ENCODE peak calls at places on chromosome 2, in nine cellular contexts. One of them, this sample, is unnamed.

GRCh38 chr2:12107849-12108420 is 361.5 kb downstream of the LPIN1 start:
- DNase-seq in testis: peak; percentile 32
- DNase-seq in upper lobe of left lung: no peak
- DNase-seq in sigmoid colon: no peak
- DNase-seq in OCI-LY7: no peak
- DNase-seq in PC-9: no peak
- DNase-seq in DND-41: no peak
- DNase-seq in neuronal stem cell: no peak
- DNase-seq in CD4-positive, CD25-positive, alpha-beta regulatory T cell: no peak
- DNase-seq in this sample: no peak

GRCh38 chr2:136715146-136715545 is 50.2 kb upstream of the THSD7B start:
- DNase-seq in testis: no peak
- DNase-seq in upper lobe of left lung: no peak
- DNase-seq in sigmoid colon: no peak
- DNase-seq in OCI-LY7: no peak
- DNase-seq in PC-9: no peak
- DNase-seq in DND-41: no peak
- DNase-seq in neuronal stem cell: no peak
- DNase-seq in CD4-positive, CD25-positive, alpha-beta regulatory T cell: no peak
- DNase-seq in this sample: no peak

GRCh38 chr2:117195381-117195780 is 619.1 kb upstream of the DDX18 start:
- DNase-seq in testis: no peak
- DNase-seq in upper lobe of left lung: no peak
- DNase-seq in sigmoid colon: no peak
- DNase-seq in OCI-LY7: no peak
- DNase-seq in PC-9: no peak
- DNase-seq in DND-41: no peak
- DNase-seq in neuronal stem cell: no peak
- DNase-seq in CD4-positive, CD25-positive, alpha-beta regulatory T cell: no peak
- DNase-seq in this sample: no peak

GRCh38 chr2:161170377-161170776 is 10.1 kb downstream of the TANK start:
- DNase-seq in testis: no peak
- DNase-seq in upper lobe of left lung: no peak
- DNase-seq in sigmoid colon: no peak
- DNase-seq in OCI-LY7: no peak
- DNase-seq in PC-9: no peak
- DNase-seq in DND-41: no peak
- DNase-seq in neuronal stem cell: no peak
- DNase-seq in CD4-positive, CD25-positive, alpha-beta regulatory T cell: no peak
- DNase-seq in this sample: no peak

GRCh38 chr2:220226076-220226475 is 598.6 kb downstream of the SLC4A3 start:
- DNase-seq in testis: no peak
- DNase-seq in upper lobe of left lung: no peak
- DNase-seq in sigmoid colon: no peak
- DNase-seq in OCI-LY7: no peak
- DNase-seq in PC-9: no peak
- DNase-seq in DND-41: no peak
- DNase-seq in neuronal stem cell: no peak
- DNase-seq in CD4-positive, CD25-positive, alpha-beta regulatory T cell: no peak
- DNase-seq in this sample: no peak

GRCh38 chr2:241540766-241541561 is 17.6 kb upstream of the BOK start:
- DNase-seq in testis: peak; percentile 90
- DNase-seq in upper lobe of left lung: peak; percentile 82
- DNase-seq in sigmoid colon: no peak
- DNase-seq in OCI-LY7: peak; percentile 34
- DNase-seq in PC-9: no peak
- DNase-seq in DND-41: no peak
- DNase-seq in neuronal stem cell: peak; percentile 45
- DNase-seq in CD4-positive, CD25-positive, alpha-beta regulatory T cell: peak; percentile 54
- DNase-seq in this sample: no peak

GRCh38 chr2:182559623-182560022 is 132.8 kb upstream of the PDE1A start:
- DNase-seq in testis: no peak
- DNase-seq in upper lobe of left lung: no peak
- DNase-seq in sigmoid colon: no peak
- DNase-seq in OCI-LY7: no peak
- DNase-seq in PC-9: no peak
- DNase-seq in DND-41: no peak
- DNase-seq in neuronal stem cell: no peak
- DNase-seq in CD4-positive, CD25-positive, alpha-beta regulatory T cell: no peak
- DNase-seq in this sample: no peak

GRCh38 chr2:159944874-159945273 is 117.5 kb downstream of the PLA2R1 start:
- DNase-seq in testis: no peak
- DNase-seq in upper lobe of left lung: no peak
- DNase-seq in sigmoid colon: no peak
- DNase-seq in OCI-LY7: no peak
- DNase-seq in PC-9: no peak
- DNase-seq in DND-41: no peak
- DNase-seq in neuronal stem cell: no peak
- DNase-seq in CD4-positive, CD25-positive, alpha-beta regulatory T cell: no peak
- DNase-seq in this sample: no peak

GRCh38 chr2:30511122-30512083 is 64.4 kb downstream of the LCLAT1 start:
- DNase-seq in testis: no peak
- DNase-seq in upper lobe of left lung: peak; percentile 30
- DNase-seq in sigmoid colon: peak; percentile 79
- DNase-seq in OCI-LY7: no peak
- DNase-seq in PC-9: peak; percentile 63
- DNase-seq in DND-41: no peak
- DNase-seq in neuronal stem cell: no peak
- DNase-seq in CD4-positive, CD25-positive, alpha-beta regulatory T cell: no peak
- DNase-seq in this sample: peak; percentile 31

GRCh38 chr2:2516386-2516785 is 185.3 kb upstream of the MYT1L start:
- DNase-seq in testis: no peak
- DNase-seq in upper lobe of left lung: no peak
- DNase-seq in sigmoid colon: peak; percentile 25
- DNase-seq in OCI-LY7: no peak
- DNase-seq in PC-9: no peak
- DNase-seq in DND-41: no peak
- DNase-seq in neuronal stem cell: no peak
- DNase-seq in CD4-positive, CD25-positive, alpha-beta regulatory T cell: no peak
- DNase-seq in this sample: no peak

GRCh38 chr2:134146620-134147019 is 107.3 kb upstream of the MGAT5 start:
- DNase-seq in testis: no peak
- DNase-seq in upper lobe of left lung: no peak
- DNase-seq in sigmoid colon: no peak
- DNase-seq in OCI-LY7: no peak
- DNase-seq in PC-9: no peak
- DNase-seq in DND-41: no peak
- DNase-seq in neuronal stem cell: no peak
- DNase-seq in CD4-positive, CD25-positive, alpha-beta regulatory T cell: no peak
- DNase-seq in this sample: no peak

GRCh38 chr2:197615033-197615652 is 60.2 kb downstream of the RFTN2 start:
- DNase-seq in testis: no peak
- DNase-seq in upper lobe of left lung: peak; percentile 64
- DNase-seq in sigmoid colon: no peak
- DNase-seq in OCI-LY7: peak; percentile 32
- DNase-seq in PC-9: peak; percentile 78
- DNase-seq in DND-41: no peak
- DNase-seq in neuronal stem cell: no peak
- DNase-seq in CD4-positive, CD25-positive, alpha-beta regulatory T cell: no peak
- DNase-seq in this sample: no peak

GRCh38 chr2:134679740-134680139 is 39.1 kb downstream of the TMEM163 start:
- DNase-seq in testis: no peak
- DNase-seq in upper lobe of left lung: no peak
- DNase-seq in sigmoid colon: no peak
- DNase-seq in OCI-LY7: no peak
- DNase-seq in PC-9: no peak
- DNase-seq in DND-41: peak; percentile 62
- DNase-seq in neuronal stem cell: no peak
- DNase-seq in CD4-positive, CD25-positive, alpha-beta regulatory T cell: no peak
- DNase-seq in this sample: no peak

GRCh38 chr2:224594840-224595239 is 9.7 kb upstream of the CUL3 start:
- DNase-seq in testis: no peak
- DNase-seq in upper lobe of left lung: no peak
- DNase-seq in sigmoid colon: no peak
- DNase-seq in OCI-LY7: no peak
- DNase-seq in PC-9: no peak
- DNase-seq in DND-41: no peak
- DNase-seq in neuronal stem cell: no peak
- DNase-seq in CD4-positive, CD25-positive, alpha-beta regulatory T cell: no peak
- DNase-seq in this sample: no peak

GRCh38 chr2:96336873-96337272 is 1.3 kb downstream of the NCAPH start:
- DNase-seq in testis: no peak
- DNase-seq in upper lobe of left lung: no peak
- DNase-seq in sigmoid colon: no peak
- DNase-seq in OCI-LY7: peak; percentile 24
- DNase-seq in PC-9: no peak
- DNase-seq in DND-41: no peak
- DNase-seq in neuronal stem cell: no peak
- DNase-seq in CD4-positive, CD25-positive, alpha-beta regulatory T cell: no peak
- DNase-seq in this sample: no peak
- H3K4me3 ChIP-seq in testis: no peak overlapping the region
- H3K4me3 ChIP-seq in upper lobe of left lung: no peak overlapping the region
- H3K4me3 ChIP-seq in sigmoid colon: no peak overlapping the region
- H3K4me3 ChIP-seq in OCI-LY7: peak overlapping the region; percentile 84
- H3K4me3 ChIP-seq in PC-9: peak overlapping the region; percentile 79
- H3K4me3 ChIP-seq in DND-41: peak overlapping the region; percentile 69
- H3K4me3 ChIP-seq in neuronal stem cell: no peak overlapping the region
- H3K4me3 ChIP-seq in CD4-positive, CD25-positive, alpha-beta regulatory T cell: peak overlapping the region; percentile 9
- H3K4me3 ChIP-seq in this sample: no peak overlapping the region

GRCh38 chr2:27441226-27441926 is 805 bp upstream of the KRTCAP3 start:
- DNase-seq in testis: no peak
- DNase-seq in upper lobe of left lung: no peak
- DNase-seq in sigmoid colon: no peak
- DNase-seq in OCI-LY7: no peak
- DNase-seq in PC-9: no peak
- DNase-seq in DND-41: no peak
- DNase-seq in neuronal stem cell: no peak
- DNase-seq in CD4-positive, CD25-positive, alpha-beta regulatory T cell: no peak
- DNase-seq in this sample: no peak
- H3K36me3 ChIP-seq in testis: no peaks in the 10 kb centered on the region
- H3K36me3 ChIP-seq in upper lobe of left lung: peaks cover 80% of the 10 kb centered on the region
- H3K36me3 ChIP-seq in sigmoid colon: peaks cover 32% of the 10 kb centered on the region
- H3K36me3 ChIP-seq in OCI-LY7: peaks cover 61% of the 10 kb centered on the region
- H3K36me3 ChIP-seq in PC-9: peaks cover 4% of the 10 kb centered on the region
- H3K36me3 ChIP-seq in DND-41: peaks cover 58% of the 10 kb centered on the region
- H3K36me3 ChIP-seq in neuronal stem cell: peaks cover 88% of the 10 kb centered on the region
- H3K36me3 ChIP-seq in CD4-positive, CD25-positive, alpha-beta regulatory T cell: peaks cover 61% of the 10 kb centered on the region
- H3K36me3 ChIP-seq in this sample: no peaks in the 10 kb centered on the region

GRCh38 chr2:128775064-128775347 is 456.3 kb upstream of the HS6ST1 start:
- DNase-seq in testis: peak; percentile 3
- DNase-seq in upper lobe of left lung: no peak
- DNase-seq in sigmoid colon: peak; percentile 22
- DNase-seq in OCI-LY7: no peak
- DNase-seq in PC-9: no peak
- DNase-seq in DND-41: no peak
- DNase-seq in neuronal stem cell: no peak
- DNase-seq in CD4-positive, CD25-positive, alpha-beta regulatory T cell: no peak
- DNase-seq in this sample: no peak

GRCh38 chr2:128774320-128775063 is 455.8 kb upstream of the HS6ST1 start:
- DNase-seq in testis: peak; percentile 9
- DNase-seq in upper lobe of left lung: peak; percentile 17
- DNase-seq in sigmoid colon: peak; percentile 35
- DNase-seq in OCI-LY7: no peak
- DNase-seq in PC-9: no peak
- DNase-seq in DND-41: no peak
- DNase-seq in neuronal stem cell: no peak
- DNase-seq in CD4-positive, CD25-positive, alpha-beta regulatory T cell: no peak
- DNase-seq in this sample: no peak

GRCh38 chr2:128775401-128776285 is 457.0 kb upstream of the HS6ST1 start:
- DNase-seq in testis: peak; percentile 2
- DNase-seq in upper lobe of left lung: peak; percentile 12
- DNase-seq in sigmoid colon: peak; percentile 40
- DNase-seq in OCI-LY7: no peak
- DNase-seq in PC-9: no peak
- DNase-seq in DND-41: peak; percentile 2
- DNase-seq in neuronal stem cell: no peak
- DNase-seq in CD4-positive, CD25-positive, alpha-beta regulatory T cell: no peak
- DNase-seq in this sample: no peak

GRCh38 chr2:128772671-128773070 is 454.0 kb upstream of the HS6ST1 start:
- DNase-seq in testis: no peak
- DNase-seq in upper lobe of left lung: peak; percentile 10
- DNase-seq in sigmoid colon: peak; percentile 25
- DNase-seq in OCI-LY7: no peak
- DNase-seq in PC-9: no peak
- DNase-seq in DND-41: peak; percentile 0
- DNase-seq in neuronal stem cell: no peak
- DNase-seq in CD4-positive, CD25-positive, alpha-beta regulatory T cell: no peak
- DNase-seq in this sample: no peak

GRCh38 chr2:128773641-128774319 is 455.1 kb upstream of the HS6ST1 start:
- DNase-seq in testis: peak; percentile 4
- DNase-seq in upper lobe of left lung: peak; percentile 15
- DNase-seq in sigmoid colon: peak; percentile 42
- DNase-seq in OCI-LY7: no peak
- DNase-seq in PC-9: no peak
- DNase-seq in DND-41: peak; percentile 0
- DNase-seq in neuronal stem cell: no peak
- DNase-seq in CD4-positive, CD25-positive, alpha-beta regulatory T cell: no peak
- DNase-seq in this sample: no peak
- H3K4me1 ChIP-seq in testis: no peaks in the 10 kb centered on the region
- H3K4me1 ChIP-seq in upper lobe of left lung: no peaks in the 10 kb centered on the region
- H3K4me1 ChIP-seq in sigmoid colon: no peaks in the 10 kb centered on the region
- H3K4me1 ChIP-seq in OCI-LY7: peaks cover 13% of the 10 kb centered on the region
- H3K4me1 ChIP-seq in PC-9: no peaks in the 10 kb centered on the region
- H3K4me1 ChIP-seq in DND-41: no peaks in the 10 kb centered on the region
- H3K4me1 ChIP-seq in neuronal stem cell: peaks cover 3% of the 10 kb centered on the region
- H3K4me1 ChIP-seq in CD4-positive, CD25-positive, alpha-beta regulatory T cell: no peaks in the 10 kb centered on the region
- H3K4me1 ChIP-seq in this sample: no peaks in the 10 kb centered on the region

GRCh38 chr2:25279091-25279651 is 62.6 kb downstream of the DNMT3A start:
- DNase-seq in testis: peak; percentile 82
- DNase-seq in upper lobe of left lung: peak; percentile 83
- DNase-seq in sigmoid colon: peak; percentile 89
- DNase-seq in OCI-LY7: peak; percentile 80
- DNase-seq in PC-9: peak; percentile 3
- DNase-seq in DND-41: no peak
- DNase-seq in neuronal stem cell: no peak
- DNase-seq in CD4-positive, CD25-positive, alpha-beta regulatory T cell: no peak
- DNase-seq in this sample: no peak

GRCh38 chr2:25275575-25275965 is 66.2 kb downstream of the DNMT3A start:
- DNase-seq in testis: no peak
- DNase-seq in upper lobe of left lung: no peak
- DNase-seq in sigmoid colon: no peak
- DNase-seq in OCI-LY7: no peak
- DNase-seq in PC-9: peak; percentile 11
- DNase-seq in DND-41: no peak
- DNase-seq in neuronal stem cell: no peak
- DNase-seq in CD4-positive, CD25-positive, alpha-beta regulatory T cell: no peak
- DNase-seq in this sample: no peak

GRCh38 chr2:25274868-25275574 is 66.7 kb downstream of the DNMT3A start:
- DNase-seq in testis: no peak
- DNase-seq in upper lobe of left lung: peak; percentile 41
- DNase-seq in sigmoid colon: peak; percentile 79
- DNase-seq in OCI-LY7: no peak
- DNase-seq in PC-9: peak; percentile 26
- DNase-seq in DND-41: peak; percentile 48
- DNase-seq in neuronal stem cell: no peak
- DNase-seq in CD4-positive, CD25-positive, alpha-beta regulatory T cell: peak; percentile 61
- DNase-seq in this sample: no peak

GRCh38 chr2:25273985-25274550 is 67.7 kb downstream of the DNMT3A start:
- DNase-seq in testis: no peak
- DNase-seq in upper lobe of left lung: no peak
- DNase-seq in sigmoid colon: no peak
- DNase-seq in OCI-LY7: no peak
- DNase-seq in PC-9: peak; percentile 26
- DNase-seq in DND-41: no peak
- DNase-seq in neuronal stem cell: no peak
- DNase-seq in CD4-positive, CD25-positive, alpha-beta regulatory T cell: no peak
- DNase-seq in this sample: no peak

GRCh38 chr2:25276569-25277465 is 64.9 kb downstream of the DNMT3A start:
- DNase-seq in testis: peak; percentile 77
- DNase-seq in upper lobe of left lung: peak; percentile 59
- DNase-seq in sigmoid colon: peak; percentile 83
- DNase-seq in OCI-LY7: peak; percentile 38
- DNase-seq in PC-9: peak; percentile 17
- DNase-seq in DND-41: no peak
- DNase-seq in neuronal stem cell: no peak
- DNase-seq in CD4-positive, CD25-positive, alpha-beta regulatory T cell: peak; percentile 67
- DNase-seq in this sample: no peak
- H3K4me3 ChIP-seq in testis: peak overlapping the region; percentile 61
- H3K4me3 ChIP-seq in upper lobe of left lung: peak overlapping the region; percentile 50
- H3K4me3 ChIP-seq in sigmoid colon: peak overlapping the region; percentile 56
- H3K4me3 ChIP-seq in OCI-LY7: no peak overlapping the region
- H3K4me3 ChIP-seq in PC-9: no peak overlapping the region
- H3K4me3 ChIP-seq in DND-41: no peak overlapping the region
- H3K4me3 ChIP-seq in neuronal stem cell: no peak overlapping the region
- H3K4me3 ChIP-seq in CD4-positive, CD25-positive, alpha-beta regulatory T cell: peak overlapping the region; percentile 47
- H3K4me3 ChIP-seq in this sample: no peak overlapping the region